ENCODE peak calls at places on chromosomes 2 and 18, in eight cellular contexts. R, F, X, J, P, I, Y and C are unnamed samples.
A peak's percentile ranks its signal among the peaks of the same experiment; 100 is the strongest.

GRCh38 chr2:36461039-36461681 is 105.6 kb downstream of the CRIM1 start:
- DNase-seq in R (no peak), F (no peak), X (peak; percentile 95), J (no peak), P (no peak), I (no peak), Y (peak; percentile 7), C (peak; percentile 93)

GRCh38 chr2:72916743-72917137 is 579 bp upstream of the EMX1 start:
- DNase-seq in R (no peak), F (no peak), X (no peak), J (no peak), P (no peak), I (no peak), Y (no peak), C (no peak)

GRCh38 chr2:9221223-9221622 is 14.6 kb downstream of the ASAP2 start:
- DNase-seq in R (no peak), F (no peak), X (no peak), J (no peak), P (no peak), I (no peak), Y (no peak), C (no peak)

GRCh38 chr2:71190959-71191943 is 35.7 kb downstream of the PAIP2B start:
- DNase-seq in R (no peak), F (no peak), X (peak; percentile 1), J (no peak), P (no peak), I (no peak), Y (no peak), C (peak; percentile 25)

GRCh38 chr2:208101716-208102631 is 22.4 kb downstream of the CRYGD start:
- DNase-seq in R (peak; percentile 16), F (no peak), X (peak; percentile 48), J (no peak), P (no peak), I (no peak), Y (no peak), C (peak; percentile 29)

GRCh38 chr2:151730242-151730975 is 3.9 kb downstream of the NEB start:
- DNase-seq in R (no peak), F (no peak), X (peak; percentile 73), J (no peak), P (no peak), I (no peak), Y (peak; percentile 28), C (peak; percentile 67)

GRCh38 chr2:174833737-174834136 is 69.5 kb upstream of the CHRNA1 start:
- DNase-seq in R (no peak), F (no peak), X (no peak), J (no peak), P (no peak), I (no peak), Y (peak; percentile 3), C (no peak)

GRCh38 chr2:54808642-54809041 is 85.2 kb downstream of the EML6 start:
- DNase-seq in R (no peak), F (no peak), X (no peak), J (no peak), P (no peak), I (no peak), Y (no peak), C (no peak)

GRCh38 chr2:25187729-25188350 is 19.5 kb upstream of the POMC start:
- DNase-seq in R (no peak), F (no peak), X (no peak), J (no peak), P (no peak), I (no peak), Y (no peak), C (no peak)

GRCh38 chr2:15038373-15039364 is 406.2 kb downstream of the LRATD1 start:
- DNase-seq in R (no peak), F (no peak), X (peak; percentile 6), J (no peak), P (no peak), I (no peak), Y (no peak), C (no peak)

GRCh38 chr2:6454286-6454990 is 411.3 kb downstream of the CMPK2 start:
- DNase-seq in R (no peak), F (no peak), X (no peak), J (no peak), P (no peak), I (no peak), Y (peak; percentile 21), C (no peak)

GRCh38 chr2:98565286-98565860 is 42.9 kb downstream of the COA5 start:
- DNase-seq in R (no peak), F (no peak), X (no peak), J (no peak), P (no peak), I (no peak), Y (no peak), C (no peak)

GRCh38 chr2:105631011-105631410 is 113.7 kb upstream of the NCK2 start:
- DNase-seq in R (no peak), F (no peak), X (no peak), J (no peak), P (no peak), I (no peak), Y (no peak), C (no peak)

GRCh38 chr2:30237346-30238142 is 6.2 kb downstream of the LBH start:
- DNase-seq in R (no peak), F (no peak), X (no peak), J (no peak), P (no peak), I (no peak), Y (no peak), C (no peak)

GRCh38 chr18:63155169-63155852 is 164.3 kb downstream of the BCL2 start:
- DNase-seq in R (peak; percentile 95), F (peak; percentile 50), X (no peak), J (peak; percentile 76), P (no peak), I (peak; percentile 68), Y (peak; percentile 94), C (peak; percentile 53)

GRCh38 chr2:68946117-68946516 is 6.6 kb downstream of the GKN2 start:
- DNase-seq in R (no peak), F (no peak), X (no peak), J (peak; percentile 67), P (no peak), I (no peak), Y (no peak), C (no peak)

GRCh38 chr2:237693281-237694039 is 66.1 kb downstream of the LRRFIP1 start:
- DNase-seq in R (no peak), F (no peak), X (no peak), J (no peak), P (peak; percentile 28), I (no peak), Y (peak; percentile 31), C (peak; percentile 95)